ENCODE peak calls at places on chromosome 10, in nine cellular contexts. D is hepatocyte, F is mammary epithelial cell, U is stomach, P is psoas muscle, L is body of pancreas, A is cardiac muscle cell, T is HCT116, G is lower lobe of right lung. Z is an unnamed sample. For H3K9me3, the result is how much of the 10 kb centered on the place peaks cover.

GRCh38 chr10:28768227-28768626 is 90.9 kb downstream of the BAMBI start:
- DNase-seq in P (no peak), G (no peak), F (no peak), A (no peak), D (no peak), T (no peak), U (no peak), L (no peak), Z (no peak)

GRCh38 chr10:117536862-117537435 is 5.6 kb upstream of the EMX2 start:
- DNase-seq in L (no peak), A (no peak), F (no peak), P (no peak), G (no peak), T (no peak), U (no peak), D (no peak), Z (no peak)

GRCh38 chr10:82252081-82252480 is 377.1 kb downstream of the NRG3 start:
- DNase-seq in U (no peak), G (no peak), D (no peak), A (peak), P (no peak), L (peak), T (no peak), F (peak), Z (no peak)

GRCh38 chr10:34555653-34556052 is 259.4 kb downstream of the PARD3 start:
- DNase-seq in A (no peak), P (no peak), F (peak), U (no peak), L (no peak), T (peak), G (no peak), D (no peak), Z (no peak)

GRCh38 chr10:21134645-21135395 is 237.7 kb upstream of the NEBL start:
- DNase-seq in A (peak), T (peak), U (no peak), G (no peak), L (no peak), D (peak), F (peak), P (no peak), Z (no peak)

GRCh38 chr10:80411267-80411668 is 2.9 kb downstream of the PRXL2A start:
- DNase-seq in G (no peak), F (no peak), U (peak), D (peak), T (no peak), L (peak), P (peak), A (no peak), Z (peak)

GRCh38 chr10:22927661-22928403 is at the start of gene ARMC3:
- DNase-seq in A (peak), T (peak), L (peak), D (peak), F (peak), P (peak), G (peak), U (peak), Z (peak)

GRCh38 chr10:10794776-10795175 is 222.9 kb upstream of the CELF2 start:
- DNase-seq in P (no peak), T (no peak), F (peak), A (peak), U (no peak), L (no peak), G (no peak), D (no peak), Z (no peak)

GRCh38 chr10:21481407-21481806 is 44.1 kb downstream of the SKIDA1 start:
- DNase-seq in L (no peak), T (no peak), U (no peak), D (no peak), P (no peak), A (no peak), G (no peak), F (no peak), Z (no peak)

GRCh38 chr10:11159543-11160215 is 142.0 kb downstream of the CELF2 start:
- DNase-seq in A (no peak), G (no peak), T (no peak), L (no peak), P (no peak), U (no peak), D (no peak), F (no peak), Z (no peak)

GRCh38 chr10:88702848-88703597 is 3.0 kb upstream of the LIPK start:
- DNase-seq in F (peak), A (peak), T (peak), L (peak), G (no peak), U (peak), D (peak), P (no peak), Z (no peak)

GRCh38 chr10:22479419-22479818 is 134.1 kb downstream of the SPAG6 start:
- DNase-seq in P (no peak), A (peak), U (no peak), T (no peak), L (no peak), F (no peak), D (no peak), G (no peak), Z (no peak)

GRCh38 chr10:47038881-47039557 is 127.8 kb downstream of the PTPN20 start:
- DNase-seq in D (peak), T (no peak), U (no peak), F (no peak), L (no peak), G (no peak), A (no peak), P (no peak), Z (peak)

GRCh38 chr10:113410618-113411017 is 142.2 kb upstream of the HABP2 start:
- DNase-seq in G (no peak), T (no peak), F (no peak), A (no peak), P (no peak), D (no peak), L (no peak), U (no peak), Z (no peak)

GRCh38 chr10:230758-231157 is 95.5 kb downstream of the ZMYND11 start:
- DNase-seq in F (no peak), L (no peak), U (no peak), A (no peak), T (peak), P (no peak), D (no peak), G (no peak), Z (no peak)

GRCh38 chr10:1377756-1378397 is 321.7 kb downstream of the WDR37 start:
- DNase-seq in A (no peak), P (no peak), T (no peak), U (peak), D (no peak), F (no peak), G (no peak), L (no peak), Z (no peak)

GRCh38 chr10:46223064-46223480 is 63.7 kb upstream of the ANTXRL start:
- DNase-seq in U (peak), A (no peak), G (no peak), L (no peak), P (no peak), D (no peak), T (no peak), F (no peak), Z (no peak)

GRCh38 chr10:54124209-54124890 is 676.7 kb downstream of the PCDH15 start:
- DNase-seq in F (peak), T (no peak), P (no peak), A (no peak), D (no peak), L (no peak), U (no peak), G (no peak), Z (no peak)

GRCh38 chr10:27252267-27253000 is 11.8 kb upstream of the ACBD5 start:
- DNase-seq in L (peak), P (peak), F (peak), G (peak), D (peak), T (no peak), A (peak), U (peak), Z (no peak)

GRCh38 chr10:109103278-109103677 is 820.0 kb downstream of the XPNPEP1 start:
- DNase-seq in D (peak), L (peak), P (no peak), U (no peak), A (no peak), G (no peak), F (no peak), T (no peak), Z (no peak)

GRCh38 chr10:131252586-131253276 is 58.8 kb downstream of the TCERG1L start:
- DNase-seq in T (no peak), A (no peak), F (no peak), U (no peak), G (peak), L (no peak), P (no peak), D (no peak), Z (no peak)

GRCh38 chr10:112373912-112374338 is at the start of gene ACSL5:
- DNase-seq in A (no peak), L (no peak), G (no peak), T (no peak), U (no peak), F (no peak), P (no peak), D (peak), Z (no peak)

GRCh38 chr10:102595293-102595692 is 49.0 kb upstream of the TRIM8 start:
- DNase-seq in P (no peak), A (no peak), F (no peak), U (no peak), L (no peak), T (no peak), G (no peak), D (no peak), Z (no peak)

GRCh38 chr10:79053081-79053434 is 15.7 kb upstream of the ZMIZ1 start:
- DNase-seq in T (no peak), F (no peak), D (no peak), G (no peak), A (no peak), P (no peak), L (peak), U (no peak), Z (no peak)

GRCh38 chr10:62817120-62817762 is 1.1 kb upstream of the EGR2 start:
- DNase-seq in U (no peak), L (peak), G (peak), F (peak), D (peak), A (peak), T (no peak), P (peak), Z (peak)

GRCh38 chr10:72729528-72729927 is 37.6 kb downstream of the MCU start:
- DNase-seq in P (no peak), L (no peak), U (no peak), D (no peak), T (no peak), G (no peak), F (no peak), A (peak), Z (no peak)

GRCh38 chr10:71971311-71971731 is 7.1 kb downstream of the CHST3 start:
- DNase-seq in P (no peak), U (no peak), T (no peak), D (no peak), F (peak), A (no peak), G (no peak), L (no peak), Z (no peak)

GRCh38 chr10:73850863-73851461 is 23.4 kb downstream of the CAMK2G start:
- DNase-seq in F (no peak), A (peak), D (peak), G (peak), P (peak), T (no peak), U (no peak), L (peak), Z (peak)

GRCh38 chr10:129744134-129744895 is 219.8 kb downstream of the EBF3 start:
- DNase-seq in U (peak), G (no peak), L (no peak), F (no peak), D (no peak), P (no peak), T (no peak), A (no peak), Z (no peak)
- H3K9me3 ChIP-seq in U (under half), G (under half), L (under half), F (under half), D (under half), P (under half), T (under half), A (under half), Z (under half)

GRCh38 chr10:122379041-122379440 is 4.5 kb downstream of the PLEKHA1 start:
- DNase-seq in U (no peak), T (no peak), P (no peak), L (no peak), A (no peak), F (no peak), G (no peak), D (no peak), Z (no peak)
- H3K27ac ChIP-seq in U (no peak), T (no peak), P (peak), L (peak), A (no peak), F (no peak), G (no peak), D (no peak), Z (no peak)

GRCh38 chr10:44284198-44285084 is 100.5 kb downstream of the CXCL12 start:
- DNase-seq in T (no peak), U (no peak), D (no peak), F (no peak), A (no peak), L (no peak), P (no peak), G (no peak), Z (no peak)
- TF ChIP-seq CTCF in T (no peak), U (no peak), D (peak), F (no peak), A (no peak), L (peak), P (no peak), G (peak), Z (no peak)

GRCh38 chr10:97037365-97038361 is 148.1 kb downstream of the SLIT1 start:
- DNase-seq in D (peak), F (peak), T (peak), U (peak), G (peak), L (peak), P (peak), A (peak), Z (peak)
- H3K9me3 ChIP-seq in D (under half), F (under half), T (under half), U (under half), G (under half), L (under half), P (under half), A (under half), Z (under half)

Z was measured in WERI-Rb-1.